ENCODE peak calls at places on chromosomes 11 and 22, in ten cellular contexts. One of them, this sample, is unnamed.

GRCh38 chr11:10261821-10262220 is 32.2 kb downstream of the SBF2 start:
- DNase-seq in pancreas: no peak
- DNase-seq in prostate gland: no peak
- DNase-seq in ascending aorta: no peak
- DNase-seq in CD8-positive, alpha-beta memory T cell: no peak
- DNase-seq in kidney: no peak
- DNase-seq in uterus: no peak
- DNase-seq in stomach: no peak
- DNase-seq in mesendoderm: no peak
- DNase-seq in Panc1: no peak
- DNase-seq in this sample: no peak

GRCh38 chr11:12689029-12689755 is 15.0 kb downstream of the TEAD1 start:
- DNase-seq in pancreas: no peak
- DNase-seq in prostate gland: no peak
- DNase-seq in ascending aorta: no peak
- DNase-seq in CD8-positive, alpha-beta memory T cell: no peak
- DNase-seq in kidney: no peak
- DNase-seq in uterus: no peak
- DNase-seq in stomach: no peak
- DNase-seq in mesendoderm: no peak
- DNase-seq in Panc1: no peak
- DNase-seq in this sample: no peak

GRCh38 chr11:36449566-36450390 is 60.3 kb downstream of the TRAF6 start:
- DNase-seq in pancreas: no peak
- DNase-seq in prostate gland: no peak
- DNase-seq in ascending aorta: no peak
- DNase-seq in CD8-positive, alpha-beta memory T cell: no peak
- DNase-seq in kidney: no peak
- DNase-seq in uterus: no peak
- DNase-seq in stomach: no peak
- DNase-seq in mesendoderm: no peak
- DNase-seq in Panc1: no peak
- DNase-seq in this sample: no peak

GRCh38 chr11:92911478-92911877 is 58.0 kb upstream of the MTNR1B start:
- DNase-seq in pancreas: no peak
- DNase-seq in prostate gland: no peak
- DNase-seq in ascending aorta: no peak
- DNase-seq in CD8-positive, alpha-beta memory T cell: no peak
- DNase-seq in kidney: no peak
- DNase-seq in uterus: no peak
- DNase-seq in stomach: no peak
- DNase-seq in mesendoderm: no peak
- DNase-seq in Panc1: no peak
- DNase-seq in this sample: no peak

GRCh38 chr11:3860360-3860759 is 4.9 kb downstream of the STIM1 start:
- DNase-seq in pancreas: no peak
- DNase-seq in prostate gland: no peak
- DNase-seq in ascending aorta: no peak
- DNase-seq in CD8-positive, alpha-beta memory T cell: no peak
- DNase-seq in kidney: no peak
- DNase-seq in uterus: no peak
- DNase-seq in stomach: no peak
- DNase-seq in mesendoderm: no peak
- DNase-seq in Panc1: no peak
- DNase-seq in this sample: no peak

GRCh38 chr11:62124186-62125113 is 639 bp downstream of the INCENP start:
- DNase-seq in pancreas: peak; percentile 37
- DNase-seq in prostate gland: peak; percentile 14
- DNase-seq in ascending aorta: no peak
- DNase-seq in CD8-positive, alpha-beta memory T cell: no peak
- DNase-seq in kidney: no peak
- DNase-seq in uterus: no peak
- DNase-seq in stomach: no peak
- DNase-seq in mesendoderm: peak; percentile 35
- DNase-seq in Panc1: no peak
- DNase-seq in this sample: no peak

GRCh38 chr22:46149493-46149997 is 781 bp upstream of the PPARA start:
- DNase-seq in pancreas: peak; percentile 79
- DNase-seq in prostate gland: peak; percentile 53
- DNase-seq in ascending aorta: no peak
- DNase-seq in CD8-positive, alpha-beta memory T cell: peak; percentile 65
- DNase-seq in kidney: peak; percentile 91
- DNase-seq in uterus: peak; percentile 55
- DNase-seq in stomach: peak; percentile 75
- DNase-seq in mesendoderm: peak; percentile 13
- DNase-seq in Panc1: no peak
- DNase-seq in this sample: no peak

GRCh38 chr11:108715239-108715638 is 50.4 kb downstream of the DDX10 start:
- DNase-seq in pancreas: no peak
- DNase-seq in prostate gland: no peak
- DNase-seq in ascending aorta: no peak
- DNase-seq in CD8-positive, alpha-beta memory T cell: no peak
- DNase-seq in kidney: no peak
- DNase-seq in uterus: no peak
- DNase-seq in stomach: no peak
- DNase-seq in mesendoderm: no peak
- DNase-seq in Panc1: no peak
- DNase-seq in this sample: no peak

GRCh38 chr22:28822930-28823481 is 22.6 kb upstream of the XBP1 start:
- DNase-seq in pancreas: peak; percentile 76
- DNase-seq in prostate gland: peak; percentile 90
- DNase-seq in ascending aorta: no peak
- DNase-seq in CD8-positive, alpha-beta memory T cell: no peak
- DNase-seq in kidney: peak; percentile 42
- DNase-seq in uterus: no peak
- DNase-seq in stomach: peak; percentile 55
- DNase-seq in mesendoderm: no peak
- DNase-seq in Panc1: no peak
- DNase-seq in this sample: no peak

GRCh38 chr11:2806351-2807058 is 79.1 kb downstream of the CDKN1C start:
- DNase-seq in pancreas: peak; percentile 15
- DNase-seq in prostate gland: no peak
- DNase-seq in ascending aorta: peak; percentile 5
- DNase-seq in CD8-positive, alpha-beta memory T cell: peak; percentile 34
- DNase-seq in kidney: peak; percentile 71
- DNase-seq in uterus: peak; percentile 31
- DNase-seq in stomach: peak; percentile 25
- DNase-seq in mesendoderm: no peak
- DNase-seq in Panc1: no peak
- DNase-seq in this sample: no peak

GRCh38 chr11:44761546-44761961 is 34.8 kb downstream of the TSPAN18 start:
- DNase-seq in pancreas: no peak
- DNase-seq in prostate gland: no peak
- DNase-seq in ascending aorta: no peak
- DNase-seq in CD8-positive, alpha-beta memory T cell: no peak
- DNase-seq in kidney: no peak
- DNase-seq in uterus: no peak
- DNase-seq in stomach: no peak
- DNase-seq in mesendoderm: no peak
- DNase-seq in Panc1: no peak
- DNase-seq in this sample: peak; percentile 25

GRCh38 chr22:32218470-32218869 is 13.6 kb upstream of the RFPL2 start:
- DNase-seq in pancreas: no peak
- DNase-seq in prostate gland: no peak
- DNase-seq in ascending aorta: no peak
- DNase-seq in CD8-positive, alpha-beta memory T cell: no peak
- DNase-seq in kidney: no peak
- DNase-seq in uterus: no peak
- DNase-seq in stomach: no peak
- DNase-seq in mesendoderm: peak; percentile 29
- DNase-seq in Panc1: no peak
- DNase-seq in this sample: no peak

GRCh38 chr11:9717719-9718118 is 53.8 kb downstream of the SWAP70 start:
- DNase-seq in pancreas: no peak
- DNase-seq in prostate gland: no peak
- DNase-seq in ascending aorta: no peak
- DNase-seq in CD8-positive, alpha-beta memory T cell: no peak
- DNase-seq in kidney: no peak
- DNase-seq in uterus: no peak
- DNase-seq in stomach: no peak
- DNase-seq in mesendoderm: peak; percentile 49
- DNase-seq in Panc1: no peak
- DNase-seq in this sample: no peak

DNA sequence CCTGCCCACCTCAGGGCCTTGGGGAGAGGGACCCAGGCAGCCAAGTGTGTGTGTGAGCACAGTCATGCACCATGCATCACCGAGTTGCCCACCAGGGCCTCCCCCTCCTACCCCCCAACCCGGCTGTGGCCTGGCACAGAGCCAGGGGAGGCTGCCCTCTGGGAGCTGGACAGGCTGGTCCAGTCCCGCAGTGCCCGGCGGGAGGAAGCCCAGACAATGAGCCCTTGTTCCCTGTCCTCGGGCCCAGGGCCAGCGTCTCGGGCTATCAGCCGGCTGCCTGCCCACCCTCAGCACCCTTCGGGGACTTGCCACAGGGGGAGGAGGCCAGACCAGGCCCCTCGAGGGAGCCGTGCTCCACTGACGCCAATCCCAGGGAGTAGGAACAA is 4.5 kb downstream of the LRRC75B start:
- DNase-seq in pancreas: peak; percentile 68
- DNase-seq in prostate gland: peak; percentile 57
- DNase-seq in ascending aorta: no peak
- DNase-seq in CD8-positive, alpha-beta memory T cell: no peak
- DNase-seq in kidney: peak; percentile 97
- DNase-seq in uterus: no peak
- DNase-seq in stomach: peak; percentile 78
- DNase-seq in mesendoderm: no peak
- DNase-seq in Panc1: no peak
- DNase-seq in this sample: peak; percentile 80
- H3K27ac ChIP-seq in pancreas: peak overlapping the region; percentile 42
- H3K27ac ChIP-seq in prostate gland: peak overlapping the region; percentile 7
- H3K27ac ChIP-seq in ascending aorta: no peak overlapping the region
- H3K27ac ChIP-seq in CD8-positive, alpha-beta memory T cell: no peak overlapping the region
- H3K27ac ChIP-seq in kidney: no peak overlapping the region
- H3K27ac ChIP-seq in uterus: no peak overlapping the region
- H3K27ac ChIP-seq in stomach: peak overlapping the region; percentile 67
- H3K27ac ChIP-seq in mesendoderm: no peak overlapping the region
- H3K27ac ChIP-seq in Panc1: no peak overlapping the region
- H3K27ac ChIP-seq in this sample: peak overlapping the region; percentile 92

DNA sequence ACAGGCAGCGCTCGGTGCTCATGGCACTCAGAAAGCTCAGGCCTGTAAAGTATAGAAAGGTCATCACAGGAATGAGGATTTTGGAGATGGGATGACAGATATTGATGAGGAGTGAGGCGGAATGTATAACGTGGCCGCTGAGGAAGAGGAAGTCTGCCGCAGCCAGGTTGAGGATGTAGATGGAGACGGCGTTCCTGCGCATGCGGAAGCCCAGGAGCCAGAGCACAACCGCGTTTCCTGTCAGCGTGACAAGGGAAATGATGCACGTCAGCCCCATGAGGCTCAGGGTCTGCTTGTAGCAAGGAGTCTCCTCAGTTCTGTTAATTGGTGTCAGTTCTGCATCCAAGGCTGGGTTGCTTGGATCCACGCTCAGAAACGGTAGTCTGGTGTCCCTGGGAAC is 33.1 kb upstream of the MRGPRX1 start:
- DNase-seq in pancreas: no peak
- DNase-seq in prostate gland: no peak
- DNase-seq in ascending aorta: no peak
- DNase-seq in CD8-positive, alpha-beta memory T cell: no peak
- DNase-seq in kidney: peak; percentile 39
- DNase-seq in uterus: no peak
- DNase-seq in stomach: no peak
- DNase-seq in mesendoderm: no peak
- DNase-seq in Panc1: no peak
- DNase-seq in this sample: no peak
- H3K27ac ChIP-seq in pancreas: no peak overlapping the region
- H3K27ac ChIP-seq in prostate gland: no peak overlapping the region
- H3K27ac ChIP-seq in ascending aorta: no peak overlapping the region
- H3K27ac ChIP-seq in CD8-positive, alpha-beta memory T cell: no peak overlapping the region
- H3K27ac ChIP-seq in kidney: no peak overlapping the region
- H3K27ac ChIP-seq in uterus: no peak overlapping the region
- H3K27ac ChIP-seq in stomach: no peak overlapping the region
- H3K27ac ChIP-seq in mesendoderm: no peak overlapping the region
- H3K27ac ChIP-seq in Panc1: no peak overlapping the region
- H3K27ac ChIP-seq in this sample: no peak overlapping the region

GRCh38 chr11:125345706-125346561 is 150.1 kb downstream of the FEZ1 start:
- DNase-seq in pancreas: peak; percentile 51
- DNase-seq in prostate gland: peak; percentile 62
- DNase-seq in ascending aorta: peak; percentile 46
- DNase-seq in CD8-positive, alpha-beta memory T cell: no peak
- DNase-seq in kidney: peak; percentile 85
- DNase-seq in uterus: peak; percentile 92
- DNase-seq in stomach: peak; percentile 76
- DNase-seq in mesendoderm: peak; percentile 77
- DNase-seq in Panc1: no peak
- DNase-seq in this sample: peak; percentile 65

GRCh38 chr11:125348141-125348651 is 147.9 kb downstream of the FEZ1 start:
- DNase-seq in pancreas: no peak
- DNase-seq in prostate gland: no peak
- DNase-seq in ascending aorta: no peak
- DNase-seq in CD8-positive, alpha-beta memory T cell: no peak
- DNase-seq in kidney: no peak
- DNase-seq in uterus: no peak
- DNase-seq in stomach: no peak
- DNase-seq in mesendoderm: no peak
- DNase-seq in Panc1: no peak
- DNase-seq in this sample: no peak

GRCh38 chr11:125346565-125347260 is 149.4 kb downstream of the FEZ1 start:
- DNase-seq in pancreas: no peak
- DNase-seq in prostate gland: no peak
- DNase-seq in ascending aorta: no peak
- DNase-seq in CD8-positive, alpha-beta memory T cell: no peak
- DNase-seq in kidney: no peak
- DNase-seq in uterus: no peak
- DNase-seq in stomach: no peak
- DNase-seq in mesendoderm: no peak
- DNase-seq in Panc1: no peak
- DNase-seq in this sample: no peak

GRCh38 chr11:125348704-125349635 is 147.1 kb downstream of the FEZ1 start:
- DNase-seq in pancreas: no peak
- DNase-seq in prostate gland: peak; percentile 32
- DNase-seq in ascending aorta: no peak
- DNase-seq in CD8-positive, alpha-beta memory T cell: no peak
- DNase-seq in kidney: no peak
- DNase-seq in uterus: peak; percentile 73
- DNase-seq in stomach: peak; percentile 54
- DNase-seq in mesendoderm: peak; percentile 71
- DNase-seq in Panc1: peak; percentile 25
- DNase-seq in this sample: peak; percentile 21

DNA sequence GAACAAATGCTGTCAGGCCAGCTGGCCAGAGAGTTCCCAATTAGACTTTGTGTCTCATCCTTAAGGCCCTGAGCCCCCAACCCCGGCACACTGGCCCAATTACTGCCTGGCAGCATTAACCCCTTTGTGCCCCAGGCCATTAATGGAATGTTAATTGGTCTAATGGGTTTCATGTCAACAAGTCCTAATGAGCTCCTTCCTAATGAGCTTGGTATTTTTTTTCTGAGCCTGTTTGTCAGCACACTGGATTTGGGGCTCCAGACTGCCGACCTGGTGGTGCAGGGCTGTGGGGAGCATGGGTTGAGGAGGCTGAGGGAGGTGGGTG is 148.8 kb downstream of the FEZ1 start:
- DNase-seq in pancreas: no peak
- DNase-seq in prostate gland: no peak
- DNase-seq in ascending aorta: no peak
- DNase-seq in CD8-positive, alpha-beta memory T cell: no peak
- DNase-seq in kidney: no peak
- DNase-seq in uterus: no peak
- DNase-seq in stomach: no peak
- DNase-seq in mesendoderm: no peak
- DNase-seq in Panc1: no peak
- DNase-seq in this sample: no peak
- H3K27ac ChIP-seq in pancreas: no peak overlapping the region
- H3K27ac ChIP-seq in prostate gland: no peak overlapping the region
- H3K27ac ChIP-seq in ascending aorta: peak overlapping the region; percentile 61
- H3K27ac ChIP-seq in CD8-positive, alpha-beta memory T cell: no peak overlapping the region
- H3K27ac ChIP-seq in kidney: no peak overlapping the region
- H3K27ac ChIP-seq in uterus: no peak overlapping the region
- H3K27ac ChIP-seq in stomach: no peak overlapping the region
- H3K27ac ChIP-seq in mesendoderm: no peak overlapping the region
- H3K27ac ChIP-seq in Panc1: no peak overlapping the region
- H3K27ac ChIP-seq in this sample: peak overlapping the region; percentile 87

GRCh38 chr11:96318850-96319249 is 24.1 kb downstream of the MAML2 start:
- DNase-seq in pancreas: no peak
- DNase-seq in prostate gland: no peak
- DNase-seq in ascending aorta: no peak
- DNase-seq in CD8-positive, alpha-beta memory T cell: no peak
- DNase-seq in kidney: no peak
- DNase-seq in uterus: no peak
- DNase-seq in stomach: no peak
- DNase-seq in mesendoderm: no peak
- DNase-seq in Panc1: no peak
- DNase-seq in this sample: no peak
- H3K27ac ChIP-seq in pancreas: no peak overlapping the region
- H3K27ac ChIP-seq in prostate gland: peak overlapping the region; percentile 36
- H3K27ac ChIP-seq in ascending aorta: no peak overlapping the region
- H3K27ac ChIP-seq in CD8-positive, alpha-beta memory T cell: no peak overlapping the region
- H3K27ac ChIP-seq in kidney: no peak overlapping the region
- H3K27ac ChIP-seq in uterus: no peak overlapping the region
- H3K27ac ChIP-seq in stomach: no peak overlapping the region
- H3K27ac ChIP-seq in mesendoderm: no peak overlapping the region
- H3K27ac ChIP-seq in Panc1: no peak overlapping the region
- H3K27ac ChIP-seq in this sample: no peak overlapping the region

This sample was measured in caudate nucleus.